ENCODE peak calls at places on chromosomes 3 and 15, in four cellular contexts. A is brain microvascular endothelial cell, P is GM19239, I is NAMALWA. O is an unnamed sample.

GRCh38 chr15:60899322-60899966 is 329.7 kb downstream of the RORA start:
- DNase-seq in P (peak; percentile 13), A (no peak), I (no peak), O (peak; percentile 11)

GRCh38 chr3:171356251-171356650 is 104.0 kb downstream of the TNIK start:
- DNase-seq in P (no peak), A (no peak), I (no peak), O (no peak)

GRCh38 chr3:8488877-8489865 is 12.5 kb upstream of the LMCD1 start:
- DNase-seq in A (no peak), P (no peak), I (no peak), O (no peak)

GRCh38 chr3:189680723-189681122 is 49.5 kb downstream of the TP63 start:
- DNase-seq in I (peak; percentile 58), P (no peak), A (no peak), O (no peak)

GRCh38 chr3:101484805-101485620 is 28.0 kb downstream of the SENP7 start:
- DNase-seq in A (peak; percentile 83), I (no peak), P (no peak), O (no peak)

GRCh38 chr3:99256788-99257187 is 355.3 kb upstream of the DCBLD2 start:
- DNase-seq in I (no peak), P (no peak), A (no peak), O (no peak)

GRCh38 chr3:123584284-123584987 is 417 bp downstream of the HACD2 start:
- DNase-seq in I (peak; percentile 27), P (peak; percentile 13), A (no peak), O (no peak)

GRCh38 chr3:174440741-174441587 is 418.2 kb upstream of the NAALADL2 start:
- DNase-seq in A (peak; percentile 86), P (peak; percentile 4), I (peak; percentile 59), O (no peak)

GRCh38 chr3:179174898-179175297 is 26.7 kb downstream of the PIK3CA start:
- DNase-seq in I (peak; percentile 52), A (no peak), P (no peak), O (no peak)

GRCh38 chr15:98805434-98806274 is 157.3 kb downstream of the IGF1R start:
- DNase-seq in A (no peak), I (peak; percentile 18), P (no peak), O (no peak)

O was measured in effector memory CD4-positive, alpha-beta T cell.